ENCODE peak calls at places on chromosomes 4 and X, in nine cellular contexts. One of them, this sample, is unnamed.

GRCh38 chr4:84032372-84032771 is 466.7 kb downstream of the NKX6-1 start:
- DNase-seq in Right ventricle myocardium superior: no peak
- DNase-seq in activated naive CD4-positive, alpha-beta T cell treated with anti-CD3 and anti-CD28 coated beads for 36 hours: no peak
- DNase-seq in SK-N-SH: no peak
- DNase-seq in NCI-H1048: no peak
- DNase-seq in MM.1S: peak
- DNase-seq in AG08395: no peak
- DNase-seq in aorta: no peak
- DNase-seq in small intestine: no peak
- DNase-seq in this sample: no peak

GRCh38 chr4:88900432-88900831 is 156.6 kb downstream of the FAM13A start:
- DNase-seq in Right ventricle myocardium superior: no peak
- DNase-seq in activated naive CD4-positive, alpha-beta T cell treated with anti-CD3 and anti-CD28 coated beads for 36 hours: no peak
- DNase-seq in SK-N-SH: no peak
- DNase-seq in NCI-H1048: no peak
- DNase-seq in MM.1S: no peak
- DNase-seq in AG08395: no peak
- DNase-seq in aorta: no peak
- DNase-seq in small intestine: no peak
- DNase-seq in this sample: no peak

GRCh38 chr4:127134490-127134889 is 498.3 kb upstream of the INTU start:
- DNase-seq in Right ventricle myocardium superior: no peak
- DNase-seq in activated naive CD4-positive, alpha-beta T cell treated with anti-CD3 and anti-CD28 coated beads for 36 hours: no peak
- DNase-seq in SK-N-SH: no peak
- DNase-seq in NCI-H1048: no peak
- DNase-seq in MM.1S: peak
- DNase-seq in AG08395: no peak
- DNase-seq in aorta: no peak
- DNase-seq in small intestine: no peak
- DNase-seq in this sample: no peak

GRCh38 chr4:80093563-80093962 is 20.5 kb upstream of the ANTXR2 start:
- DNase-seq in Right ventricle myocardium superior: no peak
- DNase-seq in activated naive CD4-positive, alpha-beta T cell treated with anti-CD3 and anti-CD28 coated beads for 36 hours: no peak
- DNase-seq in SK-N-SH: no peak
- DNase-seq in NCI-H1048: no peak
- DNase-seq in MM.1S: no peak
- DNase-seq in AG08395: no peak
- DNase-seq in aorta: no peak
- DNase-seq in small intestine: no peak
- DNase-seq in this sample: no peak

GRCh38 chr4:52704676-52705075 is 45.6 kb upstream of the USP46 start:
- DNase-seq in Right ventricle myocardium superior: no peak
- DNase-seq in activated naive CD4-positive, alpha-beta T cell treated with anti-CD3 and anti-CD28 coated beads for 36 hours: no peak
- DNase-seq in SK-N-SH: no peak
- DNase-seq in NCI-H1048: no peak
- DNase-seq in MM.1S: no peak
- DNase-seq in AG08395: no peak
- DNase-seq in aorta: no peak
- DNase-seq in small intestine: no peak
- DNase-seq in this sample: no peak

GRCh38 chr4:126758493-126758892 is 874.3 kb upstream of the INTU start:
- DNase-seq in Right ventricle myocardium superior: no peak
- DNase-seq in activated naive CD4-positive, alpha-beta T cell treated with anti-CD3 and anti-CD28 coated beads for 36 hours: no peak
- DNase-seq in SK-N-SH: no peak
- DNase-seq in NCI-H1048: no peak
- DNase-seq in MM.1S: no peak
- DNase-seq in AG08395: no peak
- DNase-seq in aorta: no peak
- DNase-seq in small intestine: no peak
- DNase-seq in this sample: no peak

GRCh38 chrX:125132274-125132673 is 187.4 kb upstream of the TEX13C start:
- DNase-seq in Right ventricle myocardium superior: no peak
- DNase-seq in activated naive CD4-positive, alpha-beta T cell treated with anti-CD3 and anti-CD28 coated beads for 36 hours: peak
- DNase-seq in SK-N-SH: peak
- DNase-seq in NCI-H1048: no peak
- DNase-seq in MM.1S: peak
- DNase-seq in AG08395: no peak
- DNase-seq in aorta: no peak
- DNase-seq in small intestine: no peak
- DNase-seq in this sample: no peak

GRCh38 chrX:129523076-129524055 is at the start of gene SMARCA1:
- DNase-seq in Right ventricle myocardium superior: peak
- DNase-seq in activated naive CD4-positive, alpha-beta T cell treated with anti-CD3 and anti-CD28 coated beads for 36 hours: no peak
- DNase-seq in SK-N-SH: peak
- DNase-seq in NCI-H1048: no peak
- DNase-seq in MM.1S: no peak
- DNase-seq in AG08395: peak
- DNase-seq in aorta: peak
- DNase-seq in small intestine: no peak
- DNase-seq in this sample: peak

GRCh38 chr4:184100297-184100885 is 117.3 kb downstream of the ENPP6 start:
- DNase-seq in Right ventricle myocardium superior: peak
- DNase-seq in activated naive CD4-positive, alpha-beta T cell treated with anti-CD3 and anti-CD28 coated beads for 36 hours: peak
- DNase-seq in SK-N-SH: peak
- DNase-seq in NCI-H1048: no peak
- DNase-seq in MM.1S: peak
- DNase-seq in AG08395: no peak
- DNase-seq in aorta: no peak
- DNase-seq in small intestine: peak
- DNase-seq in this sample: no peak

GRCh38 chr4:178028481-178028880 is 586.2 kb upstream of the AGA start:
- DNase-seq in Right ventricle myocardium superior: no peak
- DNase-seq in activated naive CD4-positive, alpha-beta T cell treated with anti-CD3 and anti-CD28 coated beads for 36 hours: no peak
- DNase-seq in SK-N-SH: no peak
- DNase-seq in NCI-H1048: no peak
- DNase-seq in MM.1S: no peak
- DNase-seq in AG08395: no peak
- DNase-seq in aorta: no peak
- DNase-seq in small intestine: no peak
- DNase-seq in this sample: no peak

GRCh38 chr4:40550900-40551546 is 78.6 kb downstream of the RBM47 start:
- DNase-seq in Right ventricle myocardium superior: no peak
- DNase-seq in activated naive CD4-positive, alpha-beta T cell treated with anti-CD3 and anti-CD28 coated beads for 36 hours: peak
- DNase-seq in SK-N-SH: no peak
- DNase-seq in NCI-H1048: peak
- DNase-seq in MM.1S: peak
- DNase-seq in AG08395: peak
- DNase-seq in aorta: no peak
- DNase-seq in small intestine: peak
- DNase-seq in this sample: no peak

GRCh38 chrX:44105228-44105913 is 132.2 kb upstream of the NDP start:
- DNase-seq in Right ventricle myocardium superior: no peak
- DNase-seq in activated naive CD4-positive, alpha-beta T cell treated with anti-CD3 and anti-CD28 coated beads for 36 hours: no peak
- DNase-seq in SK-N-SH: peak
- DNase-seq in NCI-H1048: no peak
- DNase-seq in MM.1S: no peak
- DNase-seq in AG08395: no peak
- DNase-seq in aorta: no peak
- DNase-seq in small intestine: peak
- DNase-seq in this sample: no peak